ENCODE peak calls at places on chromosome 12, in four cellular contexts. P is HCT116, E is hepatocyte, U is AG10803. F is an unnamed sample.

GRCh38 chr12:27866382-27867101 is 86.5 kb upstream of the MANSC4 start:
- DNase-seq in U (peak; percentile 79), E (peak; percentile 7), P (no peak), F (no peak)

GRCh38 chr12:95784886-95785285 is 5.7 kb downstream of the NTN4 start:
- DNase-seq in E (no peak), U (peak; percentile 71), P (no peak), F (no peak)

GRCh38 chr12:124030510-124030909 is 57.5 kb downstream of the ZNF664 start:
- DNase-seq in P (no peak), U (peak; percentile 74), E (peak; percentile 73), F (no peak)

GRCh38 chr12:96117460-96117859 is 76.7 kb upstream of the ELK3 start:
- DNase-seq in P (no peak), U (no peak), E (no peak), F (no peak)

GRCh38 chr12:65675141-65675621 is 149.1 kb upstream of the HMGA2 start:
- DNase-seq in P (no peak), E (no peak), U (no peak), F (no peak)

GRCh38 chr12:66803972-66804371 is 125.1 kb upstream of the GRIP1 start:
- DNase-seq in P (no peak), E (peak; percentile 13), U (no peak), F (no peak)

GRCh38 chr12:94149781-94150482 is 1.6 kb downstream of the PLXNC1 start:
- DNase-seq in P (no peak), E (peak; percentile 72), U (no peak), F (no peak)

GRCh38 chr12:34605955-34606748 is 583.9 kb downstream of the ALG10 start:
- DNase-seq in E (no peak), P (no peak), U (no peak), F (no peak)